ENCODE peak calls at places on chromosomes 3 and 15, in six cellular contexts. One of them, this sample, is unnamed.

GRCh38 chr3:53800041-53800440 is 46.2 kb downstream of the CHDH start:
- DNase-seq in stimulated activated CD4-positive, alpha-beta T cell treated with anti-CD3 and anti-CD28 coated beads, Interleukin-15, amount 100 ng/mL, for 48 hours: no peak
- DNase-seq in HEK293T: no peak
- DNase-seq in NCI-H460: no peak
- DNase-seq in right cardiac atrium: no peak
- DNase-seq in activated CD4-positive, alpha-beta T cell treated with anti-CD3 and anti-CD28 coated beads, Interleukin-2, amount 50 U/mL, for 24 hours: no peak
- DNase-seq in this sample: no peak

GRCh38 chr3:153209596-153209995 is 47.6 kb downstream of the RAP2B start:
- DNase-seq in stimulated activated CD4-positive, alpha-beta T cell treated with anti-CD3 and anti-CD28 coated beads, Interleukin-15, amount 100 ng/mL, for 48 hours: no peak
- DNase-seq in HEK293T: no peak
- DNase-seq in NCI-H460: no peak
- DNase-seq in right cardiac atrium: no peak
- DNase-seq in activated CD4-positive, alpha-beta T cell treated with anti-CD3 and anti-CD28 coated beads, Interleukin-2, amount 50 U/mL, for 24 hours: no peak
- DNase-seq in this sample: peak

GRCh38 chr3:129001101-129001816 is at the start of gene EFCC1:
- DNase-seq in stimulated activated CD4-positive, alpha-beta T cell treated with anti-CD3 and anti-CD28 coated beads, Interleukin-15, amount 100 ng/mL, for 48 hours: no peak
- DNase-seq in HEK293T: no peak
- DNase-seq in NCI-H460: no peak
- DNase-seq in right cardiac atrium: peak
- DNase-seq in activated CD4-positive, alpha-beta T cell treated with anti-CD3 and anti-CD28 coated beads, Interleukin-2, amount 50 U/mL, for 24 hours: no peak
- DNase-seq in this sample: peak

GRCh38 chr3:174859109-174859735 is at the start of gene NAALADL2:
- DNase-seq in stimulated activated CD4-positive, alpha-beta T cell treated with anti-CD3 and anti-CD28 coated beads, Interleukin-15, amount 100 ng/mL, for 48 hours: no peak
- DNase-seq in HEK293T: no peak
- DNase-seq in NCI-H460: no peak
- DNase-seq in right cardiac atrium: no peak
- DNase-seq in activated CD4-positive, alpha-beta T cell treated with anti-CD3 and anti-CD28 coated beads, Interleukin-2, amount 50 U/mL, for 24 hours: no peak
- DNase-seq in this sample: no peak

GRCh38 chr3:58642846-58643245 is 23.7 kb downstream of the FAM3D start:
- DNase-seq in stimulated activated CD4-positive, alpha-beta T cell treated with anti-CD3 and anti-CD28 coated beads, Interleukin-15, amount 100 ng/mL, for 48 hours: no peak
- DNase-seq in HEK293T: no peak
- DNase-seq in NCI-H460: no peak
- DNase-seq in right cardiac atrium: no peak
- DNase-seq in activated CD4-positive, alpha-beta T cell treated with anti-CD3 and anti-CD28 coated beads, Interleukin-2, amount 50 U/mL, for 24 hours: no peak
- DNase-seq in this sample: no peak

GRCh38 chr15:57183041-57183440 is 193.3 kb upstream of the CGNL1 start:
- DNase-seq in stimulated activated CD4-positive, alpha-beta T cell treated with anti-CD3 and anti-CD28 coated beads, Interleukin-15, amount 100 ng/mL, for 48 hours: no peak
- DNase-seq in HEK293T: no peak
- DNase-seq in NCI-H460: no peak
- DNase-seq in right cardiac atrium: no peak
- DNase-seq in activated CD4-positive, alpha-beta T cell treated with anti-CD3 and anti-CD28 coated beads, Interleukin-2, amount 50 U/mL, for 24 hours: no peak
- DNase-seq in this sample: no peak

GRCh38 chr15:35293353-35294130 is 208.4 kb upstream of the NANOGP8 start:
- DNase-seq in stimulated activated CD4-positive, alpha-beta T cell treated with anti-CD3 and anti-CD28 coated beads, Interleukin-15, amount 100 ng/mL, for 48 hours: no peak
- DNase-seq in HEK293T: no peak
- DNase-seq in NCI-H460: peak
- DNase-seq in right cardiac atrium: no peak
- DNase-seq in activated CD4-positive, alpha-beta T cell treated with anti-CD3 and anti-CD28 coated beads, Interleukin-2, amount 50 U/mL, for 24 hours: no peak
- DNase-seq in this sample: peak

GRCh38 chr15:38187646-38188313 is 64.9 kb upstream of the SPRED1 start:
- DNase-seq in stimulated activated CD4-positive, alpha-beta T cell treated with anti-CD3 and anti-CD28 coated beads, Interleukin-15, amount 100 ng/mL, for 48 hours: no peak
- DNase-seq in HEK293T: no peak
- DNase-seq in NCI-H460: no peak
- DNase-seq in right cardiac atrium: no peak
- DNase-seq in activated CD4-positive, alpha-beta T cell treated with anti-CD3 and anti-CD28 coated beads, Interleukin-2, amount 50 U/mL, for 24 hours: no peak
- DNase-seq in this sample: no peak

GRCh38 chr3:50122071-50122470 is 33.1 kb upstream of the SEMA3F start:
- DNase-seq in stimulated activated CD4-positive, alpha-beta T cell treated with anti-CD3 and anti-CD28 coated beads, Interleukin-15, amount 100 ng/mL, for 48 hours: no peak
- DNase-seq in HEK293T: no peak
- DNase-seq in NCI-H460: no peak
- DNase-seq in right cardiac atrium: no peak
- DNase-seq in activated CD4-positive, alpha-beta T cell treated with anti-CD3 and anti-CD28 coated beads, Interleukin-2, amount 50 U/mL, for 24 hours: no peak
- DNase-seq in this sample: no peak

GRCh38 chr15:90780916-90781315 is 63.8 kb downstream of the BLM start:
- DNase-seq in stimulated activated CD4-positive, alpha-beta T cell treated with anti-CD3 and anti-CD28 coated beads, Interleukin-15, amount 100 ng/mL, for 48 hours: no peak
- DNase-seq in HEK293T: no peak
- DNase-seq in NCI-H460: no peak
- DNase-seq in right cardiac atrium: no peak
- DNase-seq in activated CD4-positive, alpha-beta T cell treated with anti-CD3 and anti-CD28 coated beads, Interleukin-2, amount 50 U/mL, for 24 hours: no peak
- DNase-seq in this sample: no peak

GRCh38 chr3:139317215-139317614 is 26.6 kb upstream of the MRPS22 start:
- DNase-seq in stimulated activated CD4-positive, alpha-beta T cell treated with anti-CD3 and anti-CD28 coated beads, Interleukin-15, amount 100 ng/mL, for 48 hours: no peak
- DNase-seq in HEK293T: no peak
- DNase-seq in NCI-H460: no peak
- DNase-seq in right cardiac atrium: no peak
- DNase-seq in activated CD4-positive, alpha-beta T cell treated with anti-CD3 and anti-CD28 coated beads, Interleukin-2, amount 50 U/mL, for 24 hours: no peak
- DNase-seq in this sample: no peak

GRCh38 chr3:94305835-94306685 is 243.2 kb downstream of the NSUN3 start:
- DNase-seq in stimulated activated CD4-positive, alpha-beta T cell treated with anti-CD3 and anti-CD28 coated beads, Interleukin-15, amount 100 ng/mL, for 48 hours: no peak
- DNase-seq in HEK293T: no peak
- DNase-seq in NCI-H460: no peak
- DNase-seq in right cardiac atrium: no peak
- DNase-seq in activated CD4-positive, alpha-beta T cell treated with anti-CD3 and anti-CD28 coated beads, Interleukin-2, amount 50 U/mL, for 24 hours: no peak
- DNase-seq in this sample: no peak

GRCh38 chr15:90044191-90044590 is 43.1 kb downstream of the ZNF710 start:
- DNase-seq in stimulated activated CD4-positive, alpha-beta T cell treated with anti-CD3 and anti-CD28 coated beads, Interleukin-15, amount 100 ng/mL, for 48 hours: no peak
- DNase-seq in HEK293T: no peak
- DNase-seq in NCI-H460: no peak
- DNase-seq in right cardiac atrium: peak
- DNase-seq in activated CD4-positive, alpha-beta T cell treated with anti-CD3 and anti-CD28 coated beads, Interleukin-2, amount 50 U/mL, for 24 hours: no peak
- DNase-seq in this sample: no peak

GRCh38 chr3:161559177-161559998 is 62.8 kb downstream of the OTOL1 start:
- DNase-seq in stimulated activated CD4-positive, alpha-beta T cell treated with anti-CD3 and anti-CD28 coated beads, Interleukin-15, amount 100 ng/mL, for 48 hours: no peak
- DNase-seq in HEK293T: peak
- DNase-seq in NCI-H460: peak
- DNase-seq in right cardiac atrium: no peak
- DNase-seq in activated CD4-positive, alpha-beta T cell treated with anti-CD3 and anti-CD28 coated beads, Interleukin-2, amount 50 U/mL, for 24 hours: no peak
- DNase-seq in this sample: peak

GRCh38 chr3:52136513-52136912 is 17.7 kb downstream of the POC1A start:
- DNase-seq in stimulated activated CD4-positive, alpha-beta T cell treated with anti-CD3 and anti-CD28 coated beads, Interleukin-15, amount 100 ng/mL, for 48 hours: no peak
- DNase-seq in HEK293T: no peak
- DNase-seq in NCI-H460: no peak
- DNase-seq in right cardiac atrium: peak
- DNase-seq in activated CD4-positive, alpha-beta T cell treated with anti-CD3 and anti-CD28 coated beads, Interleukin-2, amount 50 U/mL, for 24 hours: no peak
- DNase-seq in this sample: no peak

GRCh38 chr3:100354850-100355249 is 20.3 kb downstream of the NIT2 start:
- DNase-seq in stimulated activated CD4-positive, alpha-beta T cell treated with anti-CD3 and anti-CD28 coated beads, Interleukin-15, amount 100 ng/mL, for 48 hours: no peak
- DNase-seq in HEK293T: no peak
- DNase-seq in NCI-H460: no peak
- DNase-seq in right cardiac atrium: no peak
- DNase-seq in activated CD4-positive, alpha-beta T cell treated with anti-CD3 and anti-CD28 coated beads, Interleukin-2, amount 50 U/mL, for 24 hours: no peak
- DNase-seq in this sample: no peak

GRCh38 chr15:31801152-31801551 is 229.2 kb upstream of the CHRNA7 start:
- DNase-seq in stimulated activated CD4-positive, alpha-beta T cell treated with anti-CD3 and anti-CD28 coated beads, Interleukin-15, amount 100 ng/mL, for 48 hours: no peak
- DNase-seq in HEK293T: no peak
- DNase-seq in NCI-H460: no peak
- DNase-seq in right cardiac atrium: peak
- DNase-seq in activated CD4-positive, alpha-beta T cell treated with anti-CD3 and anti-CD28 coated beads, Interleukin-2, amount 50 U/mL, for 24 hours: no peak
- DNase-seq in this sample: peak

GRCh38 chr3:132288357-132288756 is 28.9 kb upstream of the ACP3 start:
- DNase-seq in stimulated activated CD4-positive, alpha-beta T cell treated with anti-CD3 and anti-CD28 coated beads, Interleukin-15, amount 100 ng/mL, for 48 hours: no peak
- DNase-seq in HEK293T: no peak
- DNase-seq in NCI-H460: no peak
- DNase-seq in right cardiac atrium: no peak
- DNase-seq in activated CD4-positive, alpha-beta T cell treated with anti-CD3 and anti-CD28 coated beads, Interleukin-2, amount 50 U/mL, for 24 hours: no peak
- DNase-seq in this sample: no peak

GRCh38 chr3:23075478-23075877 is 127.6 kb upstream of the UBE2E2 start:
- DNase-seq in stimulated activated CD4-positive, alpha-beta T cell treated with anti-CD3 and anti-CD28 coated beads, Interleukin-15, amount 100 ng/mL, for 48 hours: no peak
- DNase-seq in HEK293T: no peak
- DNase-seq in NCI-H460: no peak
- DNase-seq in right cardiac atrium: no peak
- DNase-seq in activated CD4-positive, alpha-beta T cell treated with anti-CD3 and anti-CD28 coated beads, Interleukin-2, amount 50 U/mL, for 24 hours: no peak
- DNase-seq in this sample: peak

GRCh38 chr3:11692251-11692813 is 48.6 kb upstream of the VGLL4 start:
- DNase-seq in stimulated activated CD4-positive, alpha-beta T cell treated with anti-CD3 and anti-CD28 coated beads, Interleukin-15, amount 100 ng/mL, for 48 hours: no peak
- DNase-seq in HEK293T: no peak
- DNase-seq in NCI-H460: no peak
- DNase-seq in right cardiac atrium: no peak
- DNase-seq in activated CD4-positive, alpha-beta T cell treated with anti-CD3 and anti-CD28 coated beads, Interleukin-2, amount 50 U/mL, for 24 hours: no peak
- DNase-seq in this sample: no peak

GRCh38 chr3:107987036-107987557 is 103.7 kb downstream of the CD47 start:
- DNase-seq in stimulated activated CD4-positive, alpha-beta T cell treated with anti-CD3 and anti-CD28 coated beads, Interleukin-15, amount 100 ng/mL, for 48 hours: no peak
- DNase-seq in HEK293T: no peak
- DNase-seq in NCI-H460: peak
- DNase-seq in right cardiac atrium: peak
- DNase-seq in activated CD4-positive, alpha-beta T cell treated with anti-CD3 and anti-CD28 coated beads, Interleukin-2, amount 50 U/mL, for 24 hours: no peak
- DNase-seq in this sample: peak

GRCh38 chr3:184491867-184492615 is 69.5 kb upstream of the EPHB3 start:
- DNase-seq in stimulated activated CD4-positive, alpha-beta T cell treated with anti-CD3 and anti-CD28 coated beads, Interleukin-15, amount 100 ng/mL, for 48 hours: no peak
- DNase-seq in HEK293T: no peak
- DNase-seq in NCI-H460: no peak
- DNase-seq in right cardiac atrium: peak
- DNase-seq in activated CD4-positive, alpha-beta T cell treated with anti-CD3 and anti-CD28 coated beads, Interleukin-2, amount 50 U/mL, for 24 hours: no peak
- DNase-seq in this sample: no peak

GRCh38 chr3:123098411-123099330 is 31.8 kb downstream of the PDIA5 start:
- DNase-seq in stimulated activated CD4-positive, alpha-beta T cell treated with anti-CD3 and anti-CD28 coated beads, Interleukin-15, amount 100 ng/mL, for 48 hours: no peak
- DNase-seq in HEK293T: no peak
- DNase-seq in NCI-H460: no peak
- DNase-seq in right cardiac atrium: no peak
- DNase-seq in activated CD4-positive, alpha-beta T cell treated with anti-CD3 and anti-CD28 coated beads, Interleukin-2, amount 50 U/mL, for 24 hours: no peak
- DNase-seq in this sample: peak

GRCh38 chr3:81920805-81921204 is 159.4 kb upstream of the GBE1 start:
- DNase-seq in stimulated activated CD4-positive, alpha-beta T cell treated with anti-CD3 and anti-CD28 coated beads, Interleukin-15, amount 100 ng/mL, for 48 hours: no peak
- DNase-seq in HEK293T: no peak
- DNase-seq in NCI-H460: no peak
- DNase-seq in right cardiac atrium: no peak
- DNase-seq in activated CD4-positive, alpha-beta T cell treated with anti-CD3 and anti-CD28 coated beads, Interleukin-2, amount 50 U/mL, for 24 hours: no peak
- DNase-seq in this sample: no peak